ENCODE peak calls at places on chromosomes 6 and 20, in eight cellular contexts. D is nephron progenitor cell, N is GM13977, Q is sigmoid colon, S is astrocyte of the spinal cord, J is GM12865, Y is A549, R is AG10803. X is an unnamed sample.

GRCh38 chr6:56349196-56349595 is 101.8 kb upstream of the COL21A1 start:
- DNase-seq in D (no peak), N (no peak), Q (no peak), S (peak; percentile 52), J (no peak), Y (no peak), R (peak; percentile 63), X (peak; percentile 73)

GRCh38 chr20:38789503-38790209 is 15.8 kb upstream of the PPP1R16B start:
- DNase-seq in D (no peak), N (no peak), Q (no peak), S (peak; percentile 13), J (no peak), Y (peak; percentile 59), R (peak; percentile 40), X (no peak)

GRCh38 chr6:56244089-56244488 is 3.3 kb downstream of the COL21A1 start:
- DNase-seq in D (no peak), N (no peak), Q (no peak), S (no peak), J (no peak), Y (no peak), R (no peak), X (no peak)

GRCh38 chr6:103017878-103018277 is 1624.4 kb downstream of the GRIK2 start:
- DNase-seq in D (no peak), N (no peak), Q (no peak), S (no peak), J (no peak), Y (no peak), R (no peak), X (no peak)

GRCh38 chr6:141513830-141514229 is 618.9 kb upstream of the GJE1 start:
- DNase-seq in D (no peak), N (no peak), Q (no peak), S (peak; percentile 33), J (no peak), Y (no peak), R (no peak), X (no peak)

GRCh38 chr6:132270745-132271414 is 130.4 kb downstream of the MOXD1 start:
- DNase-seq in D (no peak), N (no peak), Q (no peak), S (no peak), J (no peak), Y (no peak), R (no peak), X (no peak)

GRCh38 chr20:62141397-62142251 is 1.6 kb downstream of the PSMA7 start:
- DNase-seq in D (no peak), N (no peak), Q (no peak), S (peak; percentile 15), J (peak; percentile 25), Y (peak; percentile 45), R (peak; percentile 58), X (no peak)

GRCh38 chr6:73180718-73181619 is 44.3 kb downstream of the KHDC1L start:
- DNase-seq in D (peak; percentile 43), N (peak; percentile 62), Q (no peak), S (peak; percentile 80), J (peak; percentile 81), Y (peak; percentile 55), R (peak; percentile 80), X (peak; percentile 69)

GRCh38 chr20:57985278-57985677 is 243.2 kb downstream of the ANKRD60 start:
- DNase-seq in D (peak; percentile 23), N (no peak), Q (no peak), S (no peak), J (no peak), Y (no peak), R (no peak), X (no peak)

GRCh38 chr6:22929228-22929627 is 359.9 kb downstream of the HDGFL1 start:
- DNase-seq in D (no peak), N (no peak), Q (no peak), S (no peak), J (peak; percentile 12), Y (no peak), R (peak; percentile 36), X (no peak)

GRCh38 chr20:53656653-53657288 is 63.1 kb upstream of the ZNF217 start:
- DNase-seq in D (no peak), N (no peak), Q (no peak), S (peak; percentile 58), J (peak; percentile 36), Y (no peak), R (peak; percentile 88), X (peak; percentile 33)

GRCh38 chr6:157684620-157685299 is 138.3 kb upstream of the SNX9 start:
- DNase-seq in D (no peak), N (no peak), Q (no peak), S (no peak), J (no peak), Y (no peak), R (no peak), X (no peak)

GRCh38 chr6:120026791-120027190 is 677.2 kb upstream of the MAN1A1 start:
- DNase-seq in D (no peak), N (no peak), Q (no peak), S (no peak), J (no peak), Y (no peak), R (no peak), X (no peak)

GRCh38 chr6:31007694-31008093 is 2.6 kb upstream of the MUC22 start:
- DNase-seq in D (no peak), N (no peak), Q (no peak), S (peak; percentile 84), J (peak; percentile 18), Y (peak; percentile 51), R (peak; percentile 79), X (peak; percentile 84)

GRCh38 chr6:116370328-116370716 is 425 bp upstream of the DSE start:
- DNase-seq in D (no peak), N (no peak), Q (no peak), S (no peak), J (no peak), Y (peak; percentile 41), R (no peak), X (no peak)

GRCh38 chr20:63527184-63527583 is 6.6 kb downstream of the PPDPF start:
- DNase-seq in D (no peak), N (no peak), Q (no peak), S (no peak), J (no peak), Y (no peak), R (no peak), X (no peak)

GRCh38 chr6:39444479-39445019 is 122.0 kb upstream of the KCNK16 start:
- DNase-seq in D (no peak), N (no peak), Q (no peak), S (no peak), J (no peak), Y (no peak), R (no peak), X (no peak)

GRCh38 chr20:10671221-10671849 is 2.5 kb downstream of the JAG1 start:
- DNase-seq in D (peak; percentile 62), N (peak; percentile 80), Q (peak; percentile 97), S (peak; percentile 90), J (peak; percentile 85), Y (peak; percentile 94), R (peak; percentile 89), X (no peak)

GRCh38 chr6:14339711-14340590 is 222.4 kb downstream of the CD83 start:
- DNase-seq in D (no peak), N (no peak), Q (no peak), S (no peak), J (no peak), Y (no peak), R (no peak), X (no peak)

GRCh38 chr6:24330137-24330732 is 27.6 kb downstream of the DCDC2 start:
- DNase-seq in D (no peak), N (no peak), Q (no peak), S (peak; percentile 37), J (peak; percentile 1), Y (peak; percentile 62), R (no peak), X (peak; percentile 40)

GRCh38 chr6:13454286-13455221 is 32.8 kb downstream of the GFOD1 start:
- DNase-seq in D (no peak), N (peak; percentile 27), Q (peak; percentile 84), S (peak; percentile 13), J (peak; percentile 57), Y (no peak), R (peak; percentile 81), X (no peak)

GRCh38 chr6:55694148-55694547 is 115.2 kb upstream of the HMGCLL1 start:
- DNase-seq in D (no peak), N (no peak), Q (no peak), S (peak; percentile 94), J (no peak), Y (peak; percentile 4), R (peak; percentile 23), X (peak; percentile 99)

GRCh38 chr6:151495380-151495779 is 1.6 kb downstream of the CCDC170 start:
- DNase-seq in D (no peak), N (no peak), Q (no peak), S (no peak), J (no peak), Y (no peak), R (no peak), X (no peak)
- TF ChIP-seq CTCF in D (no peak), N (no peak), Q (no peak), S (no peak), J (no peak), Y (no peak), R (no peak), X (no peak)

DNA sequence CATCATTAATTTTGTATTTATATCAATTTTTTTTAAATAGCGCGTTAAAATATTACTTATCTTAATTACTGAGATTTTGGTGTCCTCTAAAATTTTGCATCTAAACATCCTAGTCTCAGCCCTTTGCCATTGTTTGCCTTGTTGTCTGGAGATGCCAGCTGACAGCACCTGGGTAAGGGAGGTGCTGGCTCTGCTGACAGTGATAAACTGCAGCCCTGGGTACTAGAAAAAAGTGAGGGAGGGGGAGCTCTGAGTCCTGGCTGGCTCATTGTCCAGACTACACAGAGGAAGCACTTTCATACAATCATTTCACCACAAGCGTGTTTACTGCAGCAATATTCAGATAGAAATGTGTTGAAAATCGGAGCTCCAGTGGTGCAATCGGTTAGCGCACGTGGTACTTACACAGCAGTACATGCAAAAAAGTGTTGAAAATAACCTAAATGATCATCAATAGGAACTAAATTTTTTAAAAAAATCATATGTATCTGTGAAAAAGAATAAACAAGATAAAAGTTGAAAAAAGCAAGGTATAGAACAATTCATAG is 18.5 kb upstream of the UBR2 start:
- DNase-seq in D (no peak), N (no peak), Q (no peak), S (no peak), J (no peak), Y (no peak), R (no peak), X (no peak)
- TF ChIP-seq CTCF in D (no peak), N (no peak), Q (no peak), S (no peak), J (no peak), Y (no peak), R (no peak), X (no peak)

DNA sequence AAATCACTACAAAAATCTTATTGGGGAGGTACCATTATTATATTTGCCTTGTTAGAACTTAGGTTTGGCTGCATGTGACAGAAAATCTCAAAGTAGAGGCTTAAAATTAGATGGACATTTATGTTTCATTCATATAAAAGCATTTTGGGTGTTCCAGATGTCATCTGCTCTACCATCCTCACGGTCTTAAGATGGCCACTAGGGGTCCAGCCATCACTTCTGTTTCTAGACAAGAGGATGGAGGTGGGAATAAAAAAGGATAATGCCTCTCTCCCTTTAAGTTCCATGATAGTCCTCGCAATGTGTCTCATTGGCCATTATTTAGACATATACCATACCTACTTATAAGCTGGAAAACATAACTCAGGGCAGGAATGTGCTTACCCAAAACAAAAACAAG is 929.5 kb downstream of the KIF16B start:
- DNase-seq in D (no peak), N (no peak), Q (no peak), S (peak; percentile 13), J (peak; percentile 22), Y (peak; percentile 37), R (no peak), X (no peak)
- TF ChIP-seq CTCF in D (no peak), N (peak; percentile 25), Q (no peak), S (peak; percentile 49), J (peak; percentile 21), Y (peak; percentile 22), R (peak; percentile 52), X (peak; percentile 43)

GRCh38 chr6:7846971-7847818 is 63.4 kb downstream of the TXNDC5 start:
- DNase-seq in D (no peak), N (no peak), Q (no peak), S (peak; percentile 50), J (no peak), Y (no peak), R (peak; percentile 67), X (no peak)
- TF ChIP-seq CTCF in D (no peak), N (no peak), Q (no peak), S (peak; percentile 36), J (no peak), Y (no peak), R (no peak), X (no peak)